ENCODE peak calls at places on chromosomes 3 and 15, in five cellular contexts. One of them, this sample, is unnamed.
A peak's percentile ranks its signal among the peaks of the same experiment; 100 is the strongest.

GRCh38 chr15:33156021-33156420 is 38.5 kb downstream of the FMN1 start:
- DNase-seq in heart right ventricle: no peak
- DNase-seq in mammary epithelial cell: no peak
- DNase-seq in lower lobe of right lung: no peak
- DNase-seq in RWPE1: no peak
- DNase-seq in this sample: no peak

GRCh38 chr15:90597477-90598052 is 67.8 kb downstream of the CRTC3 start:
- DNase-seq in heart right ventricle: no peak
- DNase-seq in mammary epithelial cell: no peak
- DNase-seq in lower lobe of right lung: no peak
- DNase-seq in RWPE1: no peak
- DNase-seq in this sample: no peak

GRCh38 chr3:127693336-127693843 is 20.6 kb downstream of the ABTB1 start:
- DNase-seq in heart right ventricle: peak; percentile 2
- DNase-seq in mammary epithelial cell: no peak
- DNase-seq in lower lobe of right lung: peak; percentile 18
- DNase-seq in RWPE1: no peak
- DNase-seq in this sample: peak; percentile 30

GRCh38 chr15:57323806-57324589 is 52.3 kb upstream of the CGNL1 start:
- DNase-seq in heart right ventricle: no peak
- DNase-seq in mammary epithelial cell: peak; percentile 51
- DNase-seq in lower lobe of right lung: no peak
- DNase-seq in RWPE1: peak; percentile 97
- DNase-seq in this sample: no peak

GRCh38 chr15:69758291-69758771 is 305.7 kb downstream of the RPLP1 start:
- DNase-seq in heart right ventricle: no peak
- DNase-seq in mammary epithelial cell: peak; percentile 28
- DNase-seq in lower lobe of right lung: no peak
- DNase-seq in RWPE1: no peak
- DNase-seq in this sample: no peak

GRCh38 chr3:189530822-189531221 is 100.4 kb upstream of the TP63 start:
- DNase-seq in heart right ventricle: no peak
- DNase-seq in mammary epithelial cell: peak; percentile 79
- DNase-seq in lower lobe of right lung: no peak
- DNase-seq in RWPE1: no peak
- DNase-seq in this sample: no peak

GRCh38 chr3:31762016-31762764 is 218.9 kb downstream of the OSBPL10 start:
- DNase-seq in heart right ventricle: no peak
- DNase-seq in mammary epithelial cell: no peak
- DNase-seq in lower lobe of right lung: no peak
- DNase-seq in RWPE1: no peak
- DNase-seq in this sample: no peak

GRCh38 chr3:14925729-14926591 is 21.4 kb upstream of the NR2C2 start:
- DNase-seq in heart right ventricle: no peak
- DNase-seq in mammary epithelial cell: peak; percentile 39
- DNase-seq in lower lobe of right lung: no peak
- DNase-seq in RWPE1: peak; percentile 38
- DNase-seq in this sample: peak; percentile 40

GRCh38 chr3:149480326-149481017 is 6.0 kb downstream of the TM4SF4 start:
- DNase-seq in heart right ventricle: peak; percentile 74
- DNase-seq in mammary epithelial cell: peak; percentile 73
- DNase-seq in lower lobe of right lung: peak; percentile 83
- DNase-seq in RWPE1: peak; percentile 66
- DNase-seq in this sample: peak; percentile 86

GRCh38 chr15:63894662-63894949 is 60.9 kb upstream of the HERC1 start:
- DNase-seq in heart right ventricle: no peak
- DNase-seq in mammary epithelial cell: no peak
- DNase-seq in lower lobe of right lung: no peak
- DNase-seq in RWPE1: no peak
- DNase-seq in this sample: peak; percentile 29

GRCh38 chr3:44894485-44894884 is 20.1 kb downstream of the TGM4 start:
- DNase-seq in heart right ventricle: no peak
- DNase-seq in mammary epithelial cell: no peak
- DNase-seq in lower lobe of right lung: no peak
- DNase-seq in RWPE1: no peak
- DNase-seq in this sample: no peak

GRCh38 chr3:106435899-106436453 is 567.2 kb upstream of the CBLB start:
- DNase-seq in heart right ventricle: no peak
- DNase-seq in mammary epithelial cell: no peak
- DNase-seq in lower lobe of right lung: no peak
- DNase-seq in RWPE1: no peak
- DNase-seq in this sample: no peak
- H3K27ac ChIP-seq in heart right ventricle: no peak overlapping the region
- H3K27ac ChIP-seq in mammary epithelial cell: no peak overlapping the region
- H3K27ac ChIP-seq in lower lobe of right lung: no peak overlapping the region
- H3K27ac ChIP-seq in RWPE1: no peak overlapping the region
- H3K27ac ChIP-seq in this sample: no peak overlapping the region

DNA sequence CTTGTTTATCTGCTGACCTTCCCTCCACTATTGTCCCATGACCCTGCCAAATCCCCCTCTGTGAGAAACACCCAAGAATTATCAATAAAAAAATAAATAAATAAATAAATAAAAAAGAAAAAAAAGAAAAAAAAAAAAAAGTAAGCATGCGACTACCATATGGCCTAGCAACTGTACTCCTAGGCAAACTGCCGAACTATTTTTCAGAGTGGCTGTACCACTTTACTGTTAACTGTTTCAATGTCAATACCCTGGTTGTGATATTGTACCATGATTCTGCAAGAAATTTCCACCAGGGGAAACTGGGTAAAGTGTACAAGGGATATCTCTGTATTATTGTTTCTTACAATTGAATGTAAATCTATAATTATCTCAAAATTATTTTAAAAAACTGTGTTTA is 41.3 kb upstream of the MAP4 start:
- DNase-seq in heart right ventricle: no peak
- DNase-seq in mammary epithelial cell: no peak
- DNase-seq in lower lobe of right lung: no peak
- DNase-seq in RWPE1: no peak
- DNase-seq in this sample: no peak
- H3K27ac ChIP-seq in heart right ventricle: no peak overlapping the region
- H3K27ac ChIP-seq in mammary epithelial cell: no peak overlapping the region
- H3K27ac ChIP-seq in lower lobe of right lung: no peak overlapping the region
- H3K27ac ChIP-seq in RWPE1: no peak overlapping the region
- H3K27ac ChIP-seq in this sample: no peak overlapping the region

GRCh38 chr3:38459499-38460048 is 5.9 kb downstream of the ACVR2B start:
- DNase-seq in heart right ventricle: no peak
- DNase-seq in mammary epithelial cell: no peak
- DNase-seq in lower lobe of right lung: no peak
- DNase-seq in RWPE1: no peak
- DNase-seq in this sample: no peak
- H3K27ac ChIP-seq in heart right ventricle: no peak overlapping the region
- H3K27ac ChIP-seq in mammary epithelial cell: no peak overlapping the region
- H3K27ac ChIP-seq in lower lobe of right lung: peak overlapping the region; percentile 71
- H3K27ac ChIP-seq in RWPE1: peak overlapping the region; percentile 83
- H3K27ac ChIP-seq in this sample: peak overlapping the region; percentile 48

GRCh38 chr15:43299411-43299810 is 31.0 kb downstream of the LCMT2 start:
- DNase-seq in heart right ventricle: no peak
- DNase-seq in mammary epithelial cell: no peak
- DNase-seq in lower lobe of right lung: no peak
- DNase-seq in RWPE1: no peak
- DNase-seq in this sample: no peak
- H3K27ac ChIP-seq in heart right ventricle: no peak overlapping the region
- H3K27ac ChIP-seq in mammary epithelial cell: no peak overlapping the region
- H3K27ac ChIP-seq in lower lobe of right lung: no peak overlapping the region
- H3K27ac ChIP-seq in RWPE1: no peak overlapping the region
- H3K27ac ChIP-seq in this sample: no peak overlapping the region